ENCODE peak calls at places on chromosomes 6 and 20, in seven cellular contexts. One of them, this sample, is unnamed.

GRCh38 chr6:26026833-26027490 is 60.3 kb upstream of the HFE start:
- DNase-seq in right lobe of liver: peak
- DNase-seq in foreskin keratinocyte: peak
- DNase-seq in thoracic aorta: peak
- DNase-seq in A549: peak
- DNase-seq in fibroblast of the aortic adventitia: peak
- DNase-seq in progenitor cell of endocrine pancreas: peak
- DNase-seq in this sample: peak

GRCh38 chr6:87393026-87393622 is 14.6 kb upstream of the CFAP206 start:
- DNase-seq in fibroblast of the aortic adventitia: peak
- DNase-seq in thoracic aorta: no peak
- DNase-seq in right lobe of liver: no peak
- DNase-seq in progenitor cell of endocrine pancreas: no peak
- DNase-seq in foreskin keratinocyte: no peak
- DNase-seq in A549: peak
- DNase-seq in this sample: peak

GRCh38 chr20:32150291-32150848 is 40.9 kb downstream of the TM9SF4 start:
- DNase-seq in fibroblast of the aortic adventitia: no peak
- DNase-seq in foreskin keratinocyte: no peak
- DNase-seq in right lobe of liver: no peak
- DNase-seq in thoracic aorta: no peak
- DNase-seq in progenitor cell of endocrine pancreas: no peak
- DNase-seq in A549: no peak
- DNase-seq in this sample: no peak

GRCh38 chr20:9565910-9566550 is 51.6 kb downstream of the LAMP5 start:
- DNase-seq in fibroblast of the aortic adventitia: no peak
- DNase-seq in A549: no peak
- DNase-seq in progenitor cell of endocrine pancreas: no peak
- DNase-seq in foreskin keratinocyte: no peak
- DNase-seq in thoracic aorta: no peak
- DNase-seq in right lobe of liver: no peak
- DNase-seq in this sample: no peak

GRCh38 chr20:20367681-20368413 is at the start of gene INSM1:
- DNase-seq in progenitor cell of endocrine pancreas: peak
- DNase-seq in right lobe of liver: no peak
- DNase-seq in foreskin keratinocyte: no peak
- DNase-seq in thoracic aorta: no peak
- DNase-seq in A549: no peak
- DNase-seq in fibroblast of the aortic adventitia: no peak
- DNase-seq in this sample: no peak

GRCh38 chr20:29740951-29741593 is 1516.4 kb upstream of the DEFB115 start:
- DNase-seq in A549: no peak
- DNase-seq in fibroblast of the aortic adventitia: no peak
- DNase-seq in foreskin keratinocyte: no peak
- DNase-seq in progenitor cell of endocrine pancreas: no peak
- DNase-seq in right lobe of liver: no peak
- DNase-seq in thoracic aorta: no peak
- DNase-seq in this sample: no peak

GRCh38 chr20:51373713-51374481 is 168.6 kb downstream of the NFATC2 start:
- DNase-seq in progenitor cell of endocrine pancreas: no peak
- DNase-seq in foreskin keratinocyte: no peak
- DNase-seq in fibroblast of the aortic adventitia: peak
- DNase-seq in right lobe of liver: no peak
- DNase-seq in A549: no peak
- DNase-seq in thoracic aorta: no peak
- DNase-seq in this sample: no peak

GRCh38 chr6:135909737-135910387 is 58.4 kb downstream of the PDE7B start:
- DNase-seq in foreskin keratinocyte: no peak
- DNase-seq in right lobe of liver: peak
- DNase-seq in progenitor cell of endocrine pancreas: peak
- DNase-seq in A549: peak
- DNase-seq in fibroblast of the aortic adventitia: peak
- DNase-seq in thoracic aorta: no peak
- DNase-seq in this sample: peak

GRCh38 chr6:143339223-143339622 is 111.3 kb downstream of the ADAT2 start:
- DNase-seq in thoracic aorta: no peak
- DNase-seq in foreskin keratinocyte: peak
- DNase-seq in progenitor cell of endocrine pancreas: no peak
- DNase-seq in right lobe of liver: no peak
- DNase-seq in A549: peak
- DNase-seq in fibroblast of the aortic adventitia: peak
- DNase-seq in this sample: peak

GRCh38 chr6:167791036-167791779 is 35.5 kb upstream of the AFDN start:
- DNase-seq in fibroblast of the aortic adventitia: no peak
- DNase-seq in progenitor cell of endocrine pancreas: no peak
- DNase-seq in right lobe of liver: peak
- DNase-seq in A549: no peak
- DNase-seq in thoracic aorta: no peak
- DNase-seq in foreskin keratinocyte: peak
- DNase-seq in this sample: peak

GRCh38 chr6:146894624-146895023 is 295.9 kb downstream of the ADGB start:
- DNase-seq in thoracic aorta: no peak
- DNase-seq in fibroblast of the aortic adventitia: no peak
- DNase-seq in A549: no peak
- DNase-seq in progenitor cell of endocrine pancreas: no peak
- DNase-seq in foreskin keratinocyte: no peak
- DNase-seq in right lobe of liver: no peak
- DNase-seq in this sample: no peak

GRCh38 chr6:156009656-156010055 is 554.0 kb upstream of the NOX3 start:
- DNase-seq in fibroblast of the aortic adventitia: no peak
- DNase-seq in thoracic aorta: no peak
- DNase-seq in foreskin keratinocyte: no peak
- DNase-seq in progenitor cell of endocrine pancreas: no peak
- DNase-seq in right lobe of liver: no peak
- DNase-seq in A549: no peak
- DNase-seq in this sample: no peak

GRCh38 chr20:51749674-51750036 is 18.5 kb downstream of the ATP9A start:
- DNase-seq in thoracic aorta: no peak
- DNase-seq in progenitor cell of endocrine pancreas: no peak
- DNase-seq in foreskin keratinocyte: no peak
- DNase-seq in A549: peak
- DNase-seq in fibroblast of the aortic adventitia: peak
- DNase-seq in right lobe of liver: no peak
- DNase-seq in this sample: peak

GRCh38 chr6:116840091-116840490 is 11.2 kb upstream of the GPRC6A start:
- DNase-seq in thoracic aorta: no peak
- DNase-seq in foreskin keratinocyte: no peak
- DNase-seq in progenitor cell of endocrine pancreas: no peak
- DNase-seq in A549: no peak
- DNase-seq in right lobe of liver: no peak
- DNase-seq in fibroblast of the aortic adventitia: no peak
- DNase-seq in this sample: peak

GRCh38 chr20:12827796-12828406 is 180.9 kb upstream of the SPTLC3 start:
- DNase-seq in progenitor cell of endocrine pancreas: no peak
- DNase-seq in foreskin keratinocyte: no peak
- DNase-seq in A549: no peak
- DNase-seq in thoracic aorta: no peak
- DNase-seq in fibroblast of the aortic adventitia: no peak
- DNase-seq in right lobe of liver: no peak
- DNase-seq in this sample: no peak

GRCh38 chr20:41137412-41138216 is at the start of gene PLCG1:
- DNase-seq in thoracic aorta: peak
- DNase-seq in progenitor cell of endocrine pancreas: peak
- DNase-seq in fibroblast of the aortic adventitia: peak
- DNase-seq in foreskin keratinocyte: no peak
- DNase-seq in right lobe of liver: peak
- DNase-seq in A549: peak
- DNase-seq in this sample: peak

GRCh38 chr6:148822819-148823218 is 76.0 kb downstream of the UST start:
- DNase-seq in progenitor cell of endocrine pancreas: no peak
- DNase-seq in A549: no peak
- DNase-seq in fibroblast of the aortic adventitia: peak
- DNase-seq in right lobe of liver: no peak
- DNase-seq in foreskin keratinocyte: no peak
- DNase-seq in thoracic aorta: no peak
- DNase-seq in this sample: no peak

DNA sequence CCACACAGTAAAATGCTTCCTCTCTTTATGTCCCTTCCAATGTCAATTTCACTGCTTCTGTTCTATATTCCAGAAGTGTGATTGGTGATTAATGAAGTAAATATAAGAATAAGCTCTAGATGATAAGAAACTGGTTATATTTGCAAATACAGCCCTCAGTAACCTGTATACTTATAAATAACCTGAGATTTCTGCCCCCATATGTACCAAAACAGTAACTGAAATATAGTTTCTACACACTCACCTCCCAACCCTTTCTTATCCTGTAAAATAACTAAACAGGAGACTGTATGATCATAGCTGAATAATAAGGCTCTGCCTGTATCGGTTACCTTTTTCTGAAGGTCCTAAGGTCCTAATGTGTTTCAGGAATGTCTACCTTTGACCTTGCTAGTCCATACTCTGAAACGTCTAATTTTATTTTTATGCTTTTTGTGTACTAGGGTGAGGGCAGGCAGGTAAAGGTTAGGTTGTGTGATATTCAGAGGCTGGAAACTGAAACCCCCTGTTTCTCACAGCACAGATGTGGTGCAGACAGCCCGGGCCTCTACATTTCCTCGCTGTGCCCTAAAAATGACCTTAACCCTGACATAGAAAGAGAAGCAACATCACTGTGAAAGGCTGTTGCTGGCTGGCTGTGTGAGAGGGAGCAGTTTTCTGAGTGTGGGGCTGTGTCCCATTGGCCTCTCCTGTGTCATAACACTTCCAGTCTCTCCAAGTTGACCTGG is 378.8 kb downstream of the CENPW start:
- DNase-seq in right lobe of liver: no peak
- DNase-seq in progenitor cell of endocrine pancreas: no peak
- DNase-seq in fibroblast of the aortic adventitia: no peak
- DNase-seq in foreskin keratinocyte: no peak
- DNase-seq in A549: no peak
- DNase-seq in thoracic aorta: no peak
- DNase-seq in this sample: no peak
- TF ChIP-seq CTCF in right lobe of liver: no peak
- TF ChIP-seq CTCF in progenitor cell of endocrine pancreas: no peak
- TF ChIP-seq CTCF in fibroblast of the aortic adventitia: no peak
- TF ChIP-seq CTCF in foreskin keratinocyte: no peak
- TF ChIP-seq CTCF in A549: no peak
- TF ChIP-seq CTCF in thoracic aorta: no peak
- TF ChIP-seq CTCF in this sample: no peak

DNA sequence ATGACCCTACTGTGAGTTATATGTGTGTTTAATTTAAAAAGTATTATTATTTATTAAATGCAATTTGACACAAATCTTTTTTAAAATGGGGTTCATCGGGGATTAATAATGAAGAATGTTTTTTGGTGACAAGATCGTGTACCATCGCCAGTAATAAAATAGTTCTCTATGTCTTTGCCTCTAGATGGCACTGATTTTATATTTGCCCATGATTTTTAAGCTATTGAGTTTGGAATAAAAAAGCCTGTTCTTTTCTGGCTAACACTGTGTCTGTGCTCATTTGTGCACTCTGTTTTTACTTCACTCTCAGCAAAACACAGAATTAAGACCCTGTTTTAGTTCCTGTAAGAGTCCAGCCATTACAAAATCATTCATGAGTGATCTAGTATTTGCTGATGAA is 127.0 kb downstream of the FARS2 start:
- DNase-seq in progenitor cell of endocrine pancreas: no peak
- DNase-seq in thoracic aorta: no peak
- DNase-seq in right lobe of liver: no peak
- DNase-seq in A549: no peak
- DNase-seq in fibroblast of the aortic adventitia: no peak
- DNase-seq in foreskin keratinocyte: no peak
- DNase-seq in this sample: no peak
- TF ChIP-seq CTCF in progenitor cell of endocrine pancreas: no peak
- TF ChIP-seq CTCF in thoracic aorta: no peak
- TF ChIP-seq CTCF in right lobe of liver: no peak
- TF ChIP-seq CTCF in A549: no peak
- TF ChIP-seq CTCF in fibroblast of the aortic adventitia: no peak
- TF ChIP-seq CTCF in foreskin keratinocyte: no peak
- TF ChIP-seq CTCF in this sample: no peak

DNA sequence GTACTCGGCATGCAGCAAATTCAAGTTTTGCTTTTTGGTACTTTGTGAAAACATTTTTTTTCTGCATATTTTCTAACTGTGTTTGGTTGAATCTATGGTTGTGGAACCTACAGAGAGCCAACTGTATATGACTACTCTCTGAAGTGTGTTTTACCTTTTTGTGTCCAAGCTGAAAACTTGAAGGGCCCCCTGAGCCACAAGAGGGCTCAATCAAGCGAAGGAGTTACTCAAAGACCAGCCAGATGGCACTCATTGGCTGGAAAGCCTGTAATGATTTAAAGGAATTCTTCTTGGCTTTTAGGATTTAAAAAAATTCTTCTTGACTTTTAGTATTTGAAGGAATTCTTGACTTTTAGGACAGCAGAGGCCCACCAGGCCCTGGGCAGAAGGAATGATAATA is 27.0 kb upstream of the ECI2 start:
- DNase-seq in fibroblast of the aortic adventitia: no peak
- DNase-seq in foreskin keratinocyte: no peak
- DNase-seq in thoracic aorta: no peak
- DNase-seq in progenitor cell of endocrine pancreas: no peak
- DNase-seq in right lobe of liver: no peak
- DNase-seq in A549: no peak
- DNase-seq in this sample: no peak
- TF ChIP-seq CTCF in fibroblast of the aortic adventitia: no peak
- TF ChIP-seq CTCF in foreskin keratinocyte: peak
- TF ChIP-seq CTCF in thoracic aorta: no peak
- TF ChIP-seq CTCF in progenitor cell of endocrine pancreas: no peak
- TF ChIP-seq CTCF in right lobe of liver: no peak
- TF ChIP-seq CTCF in A549: no peak
- TF ChIP-seq CTCF in this sample: no peak

DNA sequence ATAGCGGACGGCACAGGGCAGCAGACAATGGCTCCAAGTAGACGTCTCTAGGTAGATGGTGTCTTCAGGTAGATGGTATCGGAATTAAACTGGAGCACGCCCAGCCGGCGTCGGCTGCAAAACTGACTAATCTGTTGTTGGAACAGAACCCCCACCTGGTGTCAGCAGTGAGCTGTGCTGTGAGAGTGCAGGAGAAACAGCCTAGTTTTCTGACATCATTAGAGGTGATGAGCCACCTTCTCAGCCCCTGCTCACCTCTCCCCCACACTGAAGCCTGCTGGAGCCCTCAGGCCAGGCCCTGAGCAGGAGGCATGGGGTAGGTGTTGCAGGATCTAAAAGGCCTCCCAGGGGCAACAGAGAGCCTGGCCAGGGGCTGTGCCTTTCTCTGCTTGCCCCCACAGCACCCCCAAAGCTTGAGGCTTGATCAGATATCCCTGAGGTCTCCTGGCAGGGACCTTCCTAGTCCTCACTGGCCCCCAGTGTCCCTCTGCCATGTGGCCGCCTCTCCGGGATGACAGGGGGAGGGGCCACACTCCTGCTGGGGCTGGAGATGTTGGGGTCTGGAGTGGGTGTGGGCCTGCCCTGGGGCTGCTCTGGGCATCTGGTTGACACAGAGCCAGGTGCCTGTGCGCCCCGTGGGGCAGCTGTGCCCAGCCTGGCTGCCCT is 6.9 kb upstream of the HELZ2 start:
- DNase-seq in fibroblast of the aortic adventitia: peak
- DNase-seq in progenitor cell of endocrine pancreas: no peak
- DNase-seq in thoracic aorta: no peak
- DNase-seq in right lobe of liver: no peak
- DNase-seq in A549: peak
- DNase-seq in foreskin keratinocyte: peak
- DNase-seq in this sample: peak
- TF ChIP-seq CTCF in fibroblast of the aortic adventitia: peak
- TF ChIP-seq CTCF in progenitor cell of endocrine pancreas: peak
- TF ChIP-seq CTCF in thoracic aorta: no peak
- TF ChIP-seq CTCF in right lobe of liver: peak
- TF ChIP-seq CTCF in A549: peak
- TF ChIP-seq CTCF in foreskin keratinocyte: peak
- TF ChIP-seq CTCF in this sample: peak

GRCh38 chr6:157517601-157518359 is 136.8 kb downstream of the ZDHHC14 start:
- DNase-seq in right lobe of liver: no peak
- DNase-seq in A549: no peak
- DNase-seq in foreskin keratinocyte: no peak
- DNase-seq in thoracic aorta: no peak
- DNase-seq in fibroblast of the aortic adventitia: no peak
- DNase-seq in progenitor cell of endocrine pancreas: no peak
- DNase-seq in this sample: no peak
- TF ChIP-seq CTCF in right lobe of liver: no peak
- TF ChIP-seq CTCF in A549: no peak
- TF ChIP-seq CTCF in foreskin keratinocyte: no peak
- TF ChIP-seq CTCF in thoracic aorta: no peak
- TF ChIP-seq CTCF in fibroblast of the aortic adventitia: no peak
- TF ChIP-seq CTCF in progenitor cell of endocrine pancreas: no peak
- TF ChIP-seq CTCF in this sample: no peak

This sample was measured in RWPE1.